ENCODE peak calls at places on chromosomes 12 and 14, in eight cellular contexts. F, J, W, L, C, K, R and M are unnamed samples.

GRCh38 chr14:96861568-96862310 is 64.6 kb downstream of the VRK1 start:
- DNase-seq in F (no peak), J (no peak), W (no peak), L (no peak), C (no peak), K (no peak), R (no peak), M (no peak)

GRCh38 chr14:52040598-52040997 is 28.3 kb downstream of the NID2 start:
- DNase-seq in F (no peak), J (no peak), W (no peak), L (no peak), C (no peak), K (no peak), R (no peak), M (no peak)

GRCh38 chr14:95320076-95320895 is 578 bp upstream of the CLMN start:
- DNase-seq in F (peak; percentile 34), J (no peak), W (no peak), L (no peak), C (peak; percentile 40), K (no peak), R (no peak), M (no peak)

GRCh38 chr12:120529641-120530314 is 820 bp upstream of the COQ5 start:
- DNase-seq in F (no peak), J (peak; percentile 39), W (no peak), L (no peak), C (no peak), K (no peak), R (no peak), M (peak; percentile 36)

GRCh38 chr12:93763746-93764147 is 86.6 kb downstream of the CRADD start:
- DNase-seq in F (no peak), J (no peak), W (no peak), L (no peak), C (no peak), K (no peak), R (no peak), M (no peak)

GRCh38 chr14:25537846-25538455 is 488.0 kb upstream of the STXBP6 start:
- DNase-seq in F (no peak), J (peak; percentile 40), W (no peak), L (no peak), C (no peak), K (no peak), R (no peak), M (no peak)

GRCh38 chr14:43003845-43004244 is 1397.2 kb downstream of the LRFN5 start:
- DNase-seq in F (no peak), J (no peak), W (no peak), L (no peak), C (no peak), K (no peak), R (peak; percentile 54), M (no peak)

GRCh38 chr12:53221203-53222076 is 10.6 kb downstream of the RARG start:
- DNase-seq in F (peak; percentile 81), J (peak; percentile 50), W (peak; percentile 41), L (no peak), C (peak; percentile 75), K (peak; percentile 89), R (peak; percentile 61), M (no peak)

GRCh38 chr14:92204792-92205191 is 83.0 kb downstream of the CPSF2 start:
- DNase-seq in F (no peak), J (no peak), W (no peak), L (no peak), C (no peak), K (no peak), R (no peak), M (no peak)

GRCh38 chr12:31331242-31331641 is 5.3 kb upstream of the SINHCAF start:
- DNase-seq in F (no peak), J (no peak), W (no peak), L (no peak), C (no peak), K (no peak), R (no peak), M (no peak)

GRCh38 chr12:119667577-119668314 is at the start of gene PRKAB1:
- DNase-seq in F (peak; percentile 95), J (peak; percentile 93), W (peak; percentile 93), L (peak; percentile 74), C (peak; percentile 94), K (peak; percentile 98), R (peak; percentile 97), M (peak; percentile 97)

GRCh38 chr14:72389200-72389599 is 457.0 kb downstream of the RGS6 start:
- DNase-seq in F (no peak), J (no peak), W (no peak), L (no peak), C (no peak), K (no peak), R (no peak), M (no peak)
- H3K4me1 ChIP-seq in F (peaks cover 6% of the 10 kb centered on the region), J (no peaks in the 10 kb centered on the region), W (no peaks in the 10 kb centered on the region), L (no peaks in the 10 kb centered on the region), C (no peaks in the 10 kb centered on the region), K (no peaks in the 10 kb centered on the region), R (no peaks in the 10 kb centered on the region), M (no peaks in the 10 kb centered on the region)

GRCh38 chr14:100710391-100711116 is 16.1 kb upstream of the DLK1 start:
- DNase-seq in F (no peak), J (no peak), W (no peak), L (no peak), C (peak; percentile 49), K (no peak), R (no peak), M (no peak)

GRCh38 chr14:100708349-100709217 is 18.1 kb upstream of the DLK1 start:
- DNase-seq in F (peak; percentile 70), J (no peak), W (no peak), L (no peak), C (peak; percentile 95), K (peak; percentile 82), R (peak; percentile 74), M (no peak)

GRCh38 chr14:100711117-100711462 is 15.6 kb upstream of the DLK1 start:
- DNase-seq in F (no peak), J (no peak), W (no peak), L (no peak), C (peak; percentile 76), K (no peak), R (no peak), M (no peak)

GRCh38 chr14:100709956-100710284 is 16.8 kb upstream of the DLK1 start:
- DNase-seq in F (no peak), J (no peak), W (no peak), L (no peak), C (no peak), K (no peak), R (no peak), M (no peak)

DNA sequence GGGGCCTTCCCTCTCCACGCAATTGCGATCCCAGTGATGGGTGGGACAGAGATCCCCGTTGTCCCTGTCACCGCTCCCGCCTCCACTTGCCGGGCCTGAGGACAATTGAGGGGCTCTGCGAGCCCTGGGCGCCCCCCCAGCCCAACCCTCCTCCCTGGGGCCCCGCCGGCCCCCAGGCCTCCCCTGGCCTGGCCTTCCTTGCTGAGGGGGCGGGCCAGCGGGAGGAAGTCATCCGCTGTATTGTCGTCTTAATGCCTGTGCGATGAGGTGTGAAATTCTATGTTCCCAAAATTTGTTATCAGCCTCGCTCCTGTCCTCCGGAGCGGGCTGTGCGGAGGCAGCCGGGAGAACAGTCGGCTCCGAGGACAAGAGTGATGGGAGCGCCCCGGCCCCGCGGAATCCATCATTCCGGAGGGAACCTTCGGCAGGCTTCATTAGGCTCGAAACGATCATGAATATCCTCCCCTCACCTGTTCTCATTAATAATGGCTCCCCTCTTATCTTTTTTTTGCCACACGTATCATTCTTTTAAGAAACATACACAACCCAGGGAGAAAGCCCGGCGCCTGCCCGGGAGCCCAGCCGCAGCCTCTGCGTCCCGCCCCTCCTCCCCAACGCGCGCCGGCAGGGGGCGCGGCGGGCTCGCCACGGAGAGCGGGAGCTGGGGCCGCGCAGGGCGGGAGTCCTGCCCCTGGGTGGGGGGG is 17.3 kb upstream of the DLK1 start:
- DNase-seq in F (peak; percentile 39), J (no peak), W (peak; percentile 24), L (no peak), C (peak; percentile 68), K (no peak), R (peak; percentile 46), M (no peak)
- TF ChIP-seq CTCF in F (peak; percentile 63), J (peak; percentile 38), W (no peak), L (no peak), C (peak; percentile 29), K (peak; percentile 22), R (peak; percentile 43), M (peak; percentile 75)

GRCh38 chr14:50524731-50525510 is 7.4 kb downstream of the MAP4K5 start:
- DNase-seq in F (no peak), J (no peak), W (no peak), L (no peak), C (no peak), K (no peak), R (no peak), M (no peak)
- H3K27ac ChIP-seq in F (no peak overlapping the region), J (no peak overlapping the region), W (no peak overlapping the region), L (no peak overlapping the region), C (no peak overlapping the region), K (no peak overlapping the region), R (no peak overlapping the region), M (no peak overlapping the region)

GRCh38 chr12:121579190-121579791 is 1.5 kb downstream of the KDM2B start:
- DNase-seq in F (peak; percentile 29), J (no peak), W (peak; percentile 56), L (no peak), C (peak; percentile 43), K (peak; percentile 70), R (no peak), M (no peak)
- H3K4me1 ChIP-seq in F (peaks cover 62% of the 10 kb centered on the region), J (no peaks in the 10 kb centered on the region), W (peaks cover 42% of the 10 kb centered on the region), L (peaks cover 29% of the 10 kb centered on the region), C (peaks cover 13% of the 10 kb centered on the region), K (peaks cover 20% of the 10 kb centered on the region), R (peaks cover 29% of the 10 kb centered on the region), M (peaks cover 23% of the 10 kb centered on the region)

GRCh38 chr12:109203480-109203879 is 87.1 kb downstream of the ACACB start:
- DNase-seq in F (no peak), J (no peak), W (no peak), L (no peak), C (no peak), K (no peak), R (no peak), M (no peak)
- TF ChIP-seq CTCF in F (no peak), J (no peak), W (no peak), L (no peak), C (no peak), K (no peak), R (no peak), M (no peak)